ENCODE peak calls at places on chromosomes 3 and 15, in nine cellular contexts. One of them, this sample, is unnamed.

GRCh38 chr3:13277130-13277783 is 142.9 kb downstream of the NUP210 start:
- DNase-seq in GM12865: no peak
- DNase-seq in fibroblast of pulmonary artery: no peak
- DNase-seq in fibroblast of lung: no peak
- DNase-seq in IMR-90: no peak
- DNase-seq in fibroblast of the aortic adventitia: no peak
- DNase-seq in cardiac fibroblast: no peak
- DNase-seq in tibial artery: peak
- DNase-seq in adrenal gland: no peak
- DNase-seq in this sample: peak

GRCh38 chr15:59595434-59595915 is 16.1 kb upstream of the GCNT3 start:
- DNase-seq in GM12865: no peak
- DNase-seq in IMR-90: no peak
- DNase-seq in fibroblast of lung: no peak
- DNase-seq in adrenal gland: no peak
- DNase-seq in fibroblast of the aortic adventitia: no peak
- DNase-seq in fibroblast of pulmonary artery: no peak
- DNase-seq in tibial artery: no peak
- DNase-seq in cardiac fibroblast: no peak
- DNase-seq in this sample: no peak

GRCh38 chr3:197466586-197467399 is 89.0 kb downstream of the BDH1 start:
- DNase-seq in fibroblast of the aortic adventitia: peak
- DNase-seq in cardiac fibroblast: peak
- DNase-seq in IMR-90: peak
- DNase-seq in tibial artery: no peak
- DNase-seq in fibroblast of lung: peak
- DNase-seq in fibroblast of pulmonary artery: peak
- DNase-seq in adrenal gland: peak
- DNase-seq in GM12865: no peak
- DNase-seq in this sample: peak

GRCh38 chr3:141385386-141386079 is 17.2 kb downstream of the ZBTB38 start:
- DNase-seq in GM12865: peak
- DNase-seq in fibroblast of lung: no peak
- DNase-seq in tibial artery: no peak
- DNase-seq in IMR-90: peak
- DNase-seq in cardiac fibroblast: no peak
- DNase-seq in adrenal gland: no peak
- DNase-seq in fibroblast of the aortic adventitia: peak
- DNase-seq in fibroblast of pulmonary artery: peak
- DNase-seq in this sample: no peak

GRCh38 chr15:89101302-89102191 is 13.3 kb downstream of the ABHD2 start:
- DNase-seq in cardiac fibroblast: peak
- DNase-seq in fibroblast of pulmonary artery: peak
- DNase-seq in fibroblast of lung: peak
- DNase-seq in fibroblast of the aortic adventitia: peak
- DNase-seq in IMR-90: peak
- DNase-seq in adrenal gland: peak
- DNase-seq in tibial artery: peak
- DNase-seq in GM12865: peak
- DNase-seq in this sample: peak

GRCh38 chr3:141798455-141798854 is 35.2 kb downstream of the GRK7 start:
- DNase-seq in fibroblast of lung: peak
- DNase-seq in tibial artery: no peak
- DNase-seq in cardiac fibroblast: no peak
- DNase-seq in fibroblast of pulmonary artery: peak
- DNase-seq in fibroblast of the aortic adventitia: peak
- DNase-seq in adrenal gland: peak
- DNase-seq in GM12865: no peak
- DNase-seq in IMR-90: no peak
- DNase-seq in this sample: no peak

GRCh38 chr3:133797396-133798105 is 8.1 kb upstream of the SRPRB start:
- DNase-seq in adrenal gland: no peak
- DNase-seq in fibroblast of lung: peak
- DNase-seq in tibial artery: no peak
- DNase-seq in fibroblast of the aortic adventitia: peak
- DNase-seq in IMR-90: peak
- DNase-seq in GM12865: no peak
- DNase-seq in cardiac fibroblast: no peak
- DNase-seq in fibroblast of pulmonary artery: no peak
- DNase-seq in this sample: no peak

GRCh38 chr3:194575484-194576210 is 57.6 kb downstream of the TMEM44 start:
- DNase-seq in fibroblast of pulmonary artery: peak
- DNase-seq in cardiac fibroblast: peak
- DNase-seq in adrenal gland: peak
- DNase-seq in tibial artery: peak
- DNase-seq in GM12865: no peak
- DNase-seq in fibroblast of lung: peak
- DNase-seq in fibroblast of the aortic adventitia: peak
- DNase-seq in IMR-90: peak
- DNase-seq in this sample: peak

GRCh38 chr3:41053220-41053619 is 146.1 kb upstream of the CTNNB1 start:
- DNase-seq in fibroblast of pulmonary artery: no peak
- DNase-seq in cardiac fibroblast: no peak
- DNase-seq in tibial artery: no peak
- DNase-seq in fibroblast of lung: no peak
- DNase-seq in GM12865: no peak
- DNase-seq in IMR-90: no peak
- DNase-seq in adrenal gland: no peak
- DNase-seq in fibroblast of the aortic adventitia: no peak
- DNase-seq in this sample: no peak

GRCh38 chr3:43062556-43063040 is 43.3 kb downstream of the POMGNT2 start:
- DNase-seq in GM12865: no peak
- DNase-seq in fibroblast of pulmonary artery: peak
- DNase-seq in IMR-90: no peak
- DNase-seq in fibroblast of lung: peak
- DNase-seq in cardiac fibroblast: peak
- DNase-seq in adrenal gland: no peak
- DNase-seq in fibroblast of the aortic adventitia: peak
- DNase-seq in tibial artery: no peak
- DNase-seq in this sample: no peak

GRCh38 chr3:44870375-44871061 is 3.9 kb upstream of the TGM4 start:
- DNase-seq in adrenal gland: no peak
- DNase-seq in GM12865: no peak
- DNase-seq in fibroblast of lung: no peak
- DNase-seq in tibial artery: no peak
- DNase-seq in IMR-90: no peak
- DNase-seq in cardiac fibroblast: no peak
- DNase-seq in fibroblast of the aortic adventitia: no peak
- DNase-seq in fibroblast of pulmonary artery: no peak
- DNase-seq in this sample: no peak

GRCh38 chr15:52337198-52337853 is 41.7 kb upstream of the MYO5C start:
- DNase-seq in IMR-90: peak
- DNase-seq in cardiac fibroblast: peak
- DNase-seq in fibroblast of the aortic adventitia: peak
- DNase-seq in fibroblast of pulmonary artery: peak
- DNase-seq in adrenal gland: no peak
- DNase-seq in tibial artery: no peak
- DNase-seq in fibroblast of lung: peak
- DNase-seq in GM12865: no peak
- DNase-seq in this sample: peak

GRCh38 chr3:120983841-120984240 is 75.8 kb downstream of the STXBP5L start:
- DNase-seq in IMR-90: no peak
- DNase-seq in fibroblast of lung: no peak
- DNase-seq in cardiac fibroblast: peak
- DNase-seq in adrenal gland: no peak
- DNase-seq in tibial artery: no peak
- DNase-seq in fibroblast of pulmonary artery: peak
- DNase-seq in GM12865: no peak
- DNase-seq in fibroblast of the aortic adventitia: no peak
- DNase-seq in this sample: peak

GRCh38 chr3:23629181-23629893 is 176.4 kb upstream of the UBE2E1 start:
- DNase-seq in tibial artery: no peak
- DNase-seq in fibroblast of pulmonary artery: peak
- DNase-seq in GM12865: no peak
- DNase-seq in cardiac fibroblast: peak
- DNase-seq in adrenal gland: no peak
- DNase-seq in fibroblast of lung: peak
- DNase-seq in fibroblast of the aortic adventitia: peak
- DNase-seq in IMR-90: peak
- DNase-seq in this sample: no peak

GRCh38 chr3:23637339-23637738 is 168.4 kb upstream of the UBE2E1 start:
- DNase-seq in tibial artery: no peak
- DNase-seq in IMR-90: no peak
- DNase-seq in fibroblast of the aortic adventitia: no peak
- DNase-seq in fibroblast of pulmonary artery: no peak
- DNase-seq in cardiac fibroblast: no peak
- DNase-seq in GM12865: no peak
- DNase-seq in fibroblast of lung: no peak
- DNase-seq in adrenal gland: no peak
- DNase-seq in this sample: no peak

DNA sequence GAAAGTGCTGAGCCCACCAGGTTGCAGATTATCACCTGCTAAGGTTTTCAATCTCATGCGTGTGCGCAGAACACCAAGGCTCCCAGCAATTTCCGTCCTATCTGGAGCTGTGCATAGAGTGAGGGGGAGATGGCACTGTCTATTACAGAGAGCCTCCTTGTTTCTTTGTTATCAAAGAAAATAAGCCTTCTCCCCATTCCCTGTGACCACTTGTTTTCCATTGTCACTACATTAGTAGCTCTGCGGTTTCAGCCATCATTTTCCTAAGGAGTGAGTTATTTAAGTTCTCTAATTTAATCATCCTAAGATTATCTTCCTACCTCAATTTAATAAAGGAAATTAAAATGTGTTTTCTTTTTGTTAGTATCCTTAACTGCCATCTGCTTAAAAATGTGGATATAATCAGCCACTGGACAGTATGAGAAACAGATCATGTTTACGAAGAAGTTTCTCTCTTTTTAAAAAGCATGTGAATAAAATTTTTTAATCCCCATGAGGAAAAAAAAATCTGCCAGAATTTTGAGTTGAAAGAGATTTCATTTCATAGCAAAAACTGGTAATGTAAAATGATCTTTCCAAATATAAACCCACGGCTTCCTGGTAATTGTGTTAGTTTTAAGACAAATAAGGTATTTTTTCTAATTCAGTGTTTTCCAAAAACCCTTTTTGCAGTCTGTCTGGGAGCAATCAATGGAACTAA is 172.3 kb upstream of the UBE2E1 start:
- DNase-seq in IMR-90: no peak
- DNase-seq in fibroblast of lung: no peak
- DNase-seq in cardiac fibroblast: no peak
- DNase-seq in GM12865: no peak
- DNase-seq in fibroblast of the aortic adventitia: no peak
- DNase-seq in fibroblast of pulmonary artery: no peak
- DNase-seq in tibial artery: no peak
- DNase-seq in adrenal gland: no peak
- DNase-seq in this sample: no peak
- H3K4me3 ChIP-seq in IMR-90: no peak
- H3K4me3 ChIP-seq in fibroblast of lung: no peak
- H3K4me3 ChIP-seq in cardiac fibroblast: no peak
- H3K4me3 ChIP-seq in GM12865: no peak
- H3K4me3 ChIP-seq in fibroblast of the aortic adventitia: no peak
- H3K4me3 ChIP-seq in fibroblast of pulmonary artery: no peak
- H3K4me3 ChIP-seq in tibial artery: no peak
- H3K4me3 ChIP-seq in adrenal gland: no peak
- H3K4me3 ChIP-seq in this sample: no peak

DNA sequence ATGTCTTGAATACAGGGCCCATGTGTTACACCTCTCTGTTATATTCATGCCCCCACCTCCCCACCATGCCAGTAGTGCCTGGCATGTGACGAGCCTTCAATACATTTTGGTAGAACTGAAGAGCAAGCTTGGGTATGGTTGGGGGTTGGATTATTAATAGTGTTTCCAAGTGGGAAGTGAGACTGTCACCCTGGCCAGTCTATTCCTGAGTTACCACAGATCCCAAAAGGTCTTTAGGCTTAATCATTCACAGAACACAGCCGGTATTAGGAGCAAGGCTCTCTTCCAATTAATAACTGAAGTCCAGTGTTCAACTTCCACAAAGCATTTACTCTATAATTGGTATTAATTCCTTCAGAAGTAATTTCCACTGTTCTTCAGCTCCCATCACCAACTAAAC is 231.9 kb upstream of the LRTM1 start:
- DNase-seq in GM12865: no peak
- DNase-seq in adrenal gland: no peak
- DNase-seq in IMR-90: no peak
- DNase-seq in tibial artery: no peak
- DNase-seq in cardiac fibroblast: no peak
- DNase-seq in fibroblast of the aortic adventitia: no peak
- DNase-seq in fibroblast of pulmonary artery: no peak
- DNase-seq in fibroblast of lung: no peak
- DNase-seq in this sample: no peak
- H3K4me3 ChIP-seq in GM12865: no peak
- H3K4me3 ChIP-seq in adrenal gland: no peak
- H3K4me3 ChIP-seq in IMR-90: no peak
- H3K4me3 ChIP-seq in tibial artery: no peak
- H3K4me3 ChIP-seq in cardiac fibroblast: no peak
- H3K4me3 ChIP-seq in fibroblast of the aortic adventitia: no peak
- H3K4me3 ChIP-seq in fibroblast of pulmonary artery: no peak
- H3K4me3 ChIP-seq in fibroblast of lung: no peak
- H3K4me3 ChIP-seq in this sample: no peak

DNA sequence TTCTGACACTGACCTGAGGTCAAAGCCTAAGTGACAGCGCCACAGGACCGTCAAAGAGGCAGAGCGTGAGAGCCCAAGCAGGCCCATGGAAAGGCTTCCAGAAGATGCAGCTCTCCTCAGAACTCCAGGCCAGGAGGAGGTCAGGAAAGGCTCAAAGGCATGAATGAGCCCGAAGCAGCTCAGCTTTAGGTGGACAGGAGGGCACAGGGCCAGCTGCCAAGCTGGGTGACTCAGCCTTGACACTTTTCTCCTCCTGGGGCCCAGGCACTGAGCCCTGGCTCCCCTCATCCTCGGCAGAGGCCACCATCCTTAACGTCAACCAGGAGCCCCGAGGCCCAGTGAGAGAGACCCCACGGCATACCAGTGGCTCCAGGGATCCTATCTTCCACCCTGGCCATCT is 62.9 kb downstream of the ADCY5 start:
- DNase-seq in fibroblast of the aortic adventitia: no peak
- DNase-seq in cardiac fibroblast: peak
- DNase-seq in adrenal gland: peak
- DNase-seq in IMR-90: peak
- DNase-seq in tibial artery: peak
- DNase-seq in fibroblast of pulmonary artery: peak
- DNase-seq in fibroblast of lung: peak
- DNase-seq in GM12865: no peak
- DNase-seq in this sample: no peak
- H3K4me3 ChIP-seq in fibroblast of the aortic adventitia: no peak
- H3K4me3 ChIP-seq in cardiac fibroblast: no peak
- H3K4me3 ChIP-seq in adrenal gland: no peak
- H3K4me3 ChIP-seq in IMR-90: no peak
- H3K4me3 ChIP-seq in tibial artery: no peak
- H3K4me3 ChIP-seq in fibroblast of pulmonary artery: no peak
- H3K4me3 ChIP-seq in fibroblast of lung: no peak
- H3K4me3 ChIP-seq in GM12865: no peak
- H3K4me3 ChIP-seq in this sample: no peak

GRCh38 chr3:146280859-146281258 is 30.0 kb upstream of the PLSCR4 start:
- DNase-seq in adrenal gland: no peak
- DNase-seq in fibroblast of lung: peak
- DNase-seq in fibroblast of pulmonary artery: no peak
- DNase-seq in GM12865: no peak
- DNase-seq in tibial artery: no peak
- DNase-seq in fibroblast of the aortic adventitia: peak
- DNase-seq in cardiac fibroblast: no peak
- DNase-seq in IMR-90: peak
- DNase-seq in this sample: no peak

GRCh38 chr3:146277953-146278631 is 27.2 kb upstream of the PLSCR4 start:
- DNase-seq in IMR-90: peak
- DNase-seq in GM12865: no peak
- DNase-seq in adrenal gland: no peak
- DNase-seq in fibroblast of the aortic adventitia: peak
- DNase-seq in fibroblast of lung: peak
- DNase-seq in fibroblast of pulmonary artery: peak
- DNase-seq in cardiac fibroblast: peak
- DNase-seq in tibial artery: no peak
- DNase-seq in this sample: no peak

GRCh38 chr3:146283796-146284485 is 33.0 kb upstream of the PLSCR4 start:
- DNase-seq in adrenal gland: no peak
- DNase-seq in cardiac fibroblast: no peak
- DNase-seq in GM12865: no peak
- DNase-seq in fibroblast of the aortic adventitia: no peak
- DNase-seq in tibial artery: no peak
- DNase-seq in fibroblast of lung: no peak
- DNase-seq in fibroblast of pulmonary artery: no peak
- DNase-seq in IMR-90: no peak
- DNase-seq in this sample: no peak
- H3K4me3 ChIP-seq in adrenal gland: no peak
- H3K4me3 ChIP-seq in cardiac fibroblast: no peak
- H3K4me3 ChIP-seq in GM12865: no peak
- H3K4me3 ChIP-seq in fibroblast of the aortic adventitia: no peak
- H3K4me3 ChIP-seq in tibial artery: no peak
- H3K4me3 ChIP-seq in fibroblast of lung: no peak
- H3K4me3 ChIP-seq in fibroblast of pulmonary artery: no peak
- H3K4me3 ChIP-seq in IMR-90: no peak
- H3K4me3 ChIP-seq in this sample: no peak

This sample was measured in osteoblast.